ENCODE peak calls at places on chromosome 10, in nine cellular contexts. One of them, this sample, is unnamed. For H3K9me3 and H3K36me3, the result is how much of the 10 kb centered on the place peaks cover.

GRCh38 chr10:132146271-132146671 is 40.5 kb upstream of the DPYSL4 start:
- DNase-seq in esophagus squamous epithelium: no peak
- DNase-seq in upper lobe of right lung: peak
- DNase-seq in neural progenitor cell: no peak
- DNase-seq in right atrium auricular region: no peak
- DNase-seq in small intestine: no peak
- DNase-seq in pancreas: no peak
- DNase-seq in stomach: no peak
- DNase-seq in lung: no peak
- DNase-seq in this sample: peak

GRCh38 chr10:106563384-106563783 is 601.1 kb downstream of the SORCS1 start:
- DNase-seq in stomach: no peak
- DNase-seq in neural progenitor cell: no peak
- DNase-seq in upper lobe of right lung: no peak
- DNase-seq in lung: no peak
- DNase-seq in esophagus squamous epithelium: no peak
- DNase-seq in right atrium auricular region: no peak
- DNase-seq in pancreas: no peak
- DNase-seq in small intestine: no peak
- DNase-seq in this sample: no peak

GRCh38 chr10:113036636-113037035 is 86.6 kb downstream of the TCF7L2 start:
- DNase-seq in neural progenitor cell: no peak
- DNase-seq in right atrium auricular region: no peak
- DNase-seq in small intestine: no peak
- DNase-seq in stomach: no peak
- DNase-seq in pancreas: no peak
- DNase-seq in esophagus squamous epithelium: no peak
- DNase-seq in upper lobe of right lung: no peak
- DNase-seq in lung: no peak
- DNase-seq in this sample: no peak

GRCh38 chr10:116044722-116045374 is 228.2 kb downstream of the GFRA1 start:
- DNase-seq in neural progenitor cell: no peak
- DNase-seq in lung: no peak
- DNase-seq in small intestine: no peak
- DNase-seq in pancreas: no peak
- DNase-seq in upper lobe of right lung: no peak
- DNase-seq in esophagus squamous epithelium: no peak
- DNase-seq in right atrium auricular region: peak
- DNase-seq in stomach: no peak
- DNase-seq in this sample: peak

GRCh38 chr10:35447693-35448407 is 111.5 kb downstream of the CCNY start:
- DNase-seq in esophagus squamous epithelium: no peak
- DNase-seq in neural progenitor cell: peak
- DNase-seq in upper lobe of right lung: no peak
- DNase-seq in small intestine: peak
- DNase-seq in pancreas: peak
- DNase-seq in lung: no peak
- DNase-seq in right atrium auricular region: no peak
- DNase-seq in stomach: peak
- DNase-seq in this sample: no peak

GRCh38 chr10:86286591-86287421 is 79.8 kb downstream of the GRID1 start:
- DNase-seq in upper lobe of right lung: peak
- DNase-seq in esophagus squamous epithelium: no peak
- DNase-seq in neural progenitor cell: no peak
- DNase-seq in stomach: peak
- DNase-seq in pancreas: peak
- DNase-seq in lung: no peak
- DNase-seq in right atrium auricular region: peak
- DNase-seq in small intestine: no peak
- DNase-seq in this sample: no peak

GRCh38 chr10:25493122-25493893 is 318.5 kb downstream of the GPR158 start:
- DNase-seq in esophagus squamous epithelium: no peak
- DNase-seq in neural progenitor cell: peak
- DNase-seq in pancreas: no peak
- DNase-seq in small intestine: no peak
- DNase-seq in stomach: no peak
- DNase-seq in lung: no peak
- DNase-seq in right atrium auricular region: no peak
- DNase-seq in upper lobe of right lung: no peak
- DNase-seq in this sample: no peak

GRCh38 chr10:34565934-34566333 is 249.2 kb downstream of the PARD3 start:
- DNase-seq in right atrium auricular region: no peak
- DNase-seq in upper lobe of right lung: no peak
- DNase-seq in pancreas: no peak
- DNase-seq in neural progenitor cell: peak
- DNase-seq in stomach: no peak
- DNase-seq in esophagus squamous epithelium: no peak
- DNase-seq in small intestine: no peak
- DNase-seq in lung: no peak
- DNase-seq in this sample: no peak

GRCh38 chr10:78333362-78334143 is 299.9 kb downstream of the RPS24 start:
- DNase-seq in small intestine: no peak
- DNase-seq in right atrium auricular region: peak
- DNase-seq in lung: no peak
- DNase-seq in stomach: no peak
- DNase-seq in neural progenitor cell: no peak
- DNase-seq in esophagus squamous epithelium: no peak
- DNase-seq in pancreas: no peak
- DNase-seq in upper lobe of right lung: no peak
- DNase-seq in this sample: no peak

GRCh38 chr10:69243817-69244216 is 23.7 kb downstream of the HKDC1 start:
- DNase-seq in pancreas: no peak
- DNase-seq in neural progenitor cell: no peak
- DNase-seq in lung: no peak
- DNase-seq in small intestine: no peak
- DNase-seq in esophagus squamous epithelium: no peak
- DNase-seq in upper lobe of right lung: no peak
- DNase-seq in stomach: no peak
- DNase-seq in right atrium auricular region: no peak
- DNase-seq in this sample: no peak

GRCh38 chr10:17029581-17030271 is 99.9 kb downstream of the CUBN start:
- DNase-seq in lung: peak
- DNase-seq in esophagus squamous epithelium: peak
- DNase-seq in stomach: peak
- DNase-seq in small intestine: peak
- DNase-seq in upper lobe of right lung: peak
- DNase-seq in pancreas: no peak
- DNase-seq in neural progenitor cell: peak
- DNase-seq in right atrium auricular region: peak
- DNase-seq in this sample: peak

GRCh38 chr10:2968401-2968800 is 98.9 kb upstream of the PFKP start:
- DNase-seq in right atrium auricular region: no peak
- DNase-seq in neural progenitor cell: no peak
- DNase-seq in esophagus squamous epithelium: no peak
- DNase-seq in lung: no peak
- DNase-seq in small intestine: no peak
- DNase-seq in upper lobe of right lung: no peak
- DNase-seq in pancreas: no peak
- DNase-seq in stomach: no peak
- DNase-seq in this sample: no peak

GRCh38 chr10:30606313-30606712 is 23.2 kb downstream of the LYZL2 start:
- DNase-seq in pancreas: no peak
- DNase-seq in lung: no peak
- DNase-seq in esophagus squamous epithelium: no peak
- DNase-seq in stomach: no peak
- DNase-seq in small intestine: no peak
- DNase-seq in upper lobe of right lung: no peak
- DNase-seq in neural progenitor cell: no peak
- DNase-seq in right atrium auricular region: no peak
- DNase-seq in this sample: no peak

GRCh38 chr10:120931423-120931822 is 80.3 kb downstream of the WDR11 start:
- DNase-seq in right atrium auricular region: peak
- DNase-seq in upper lobe of right lung: no peak
- DNase-seq in small intestine: no peak
- DNase-seq in stomach: no peak
- DNase-seq in pancreas: no peak
- DNase-seq in neural progenitor cell: no peak
- DNase-seq in lung: no peak
- DNase-seq in esophagus squamous epithelium: no peak
- DNase-seq in this sample: no peak

GRCh38 chr10:70115948-70116682 is 16.5 kb downstream of the AIFM2 start:
- DNase-seq in small intestine: peak
- DNase-seq in esophagus squamous epithelium: no peak
- DNase-seq in stomach: peak
- DNase-seq in neural progenitor cell: peak
- DNase-seq in right atrium auricular region: no peak
- DNase-seq in lung: peak
- DNase-seq in pancreas: peak
- DNase-seq in upper lobe of right lung: no peak
- DNase-seq in this sample: no peak

GRCh38 chr10:69057261-69057950 is 30.5 kb upstream of the SRGN start:
- DNase-seq in lung: no peak
- DNase-seq in pancreas: no peak
- DNase-seq in esophagus squamous epithelium: no peak
- DNase-seq in right atrium auricular region: peak
- DNase-seq in stomach: peak
- DNase-seq in upper lobe of right lung: peak
- DNase-seq in neural progenitor cell: no peak
- DNase-seq in small intestine: peak
- DNase-seq in this sample: peak

GRCh38 chr10:130862626-130863025 is 448.9 kb downstream of the TCERG1L start:
- DNase-seq in stomach: no peak
- DNase-seq in lung: no peak
- DNase-seq in upper lobe of right lung: no peak
- DNase-seq in pancreas: no peak
- DNase-seq in small intestine: no peak
- DNase-seq in neural progenitor cell: no peak
- DNase-seq in right atrium auricular region: no peak
- DNase-seq in esophagus squamous epithelium: no peak
- DNase-seq in this sample: no peak
- H3K9me3 ChIP-seq in stomach: under half
- H3K9me3 ChIP-seq in lung: under half
- H3K9me3 ChIP-seq in upper lobe of right lung: under half
- H3K9me3 ChIP-seq in pancreas: under half
- H3K9me3 ChIP-seq in small intestine: under half
- H3K9me3 ChIP-seq in neural progenitor cell: under half
- H3K9me3 ChIP-seq in right atrium auricular region: under half
- H3K9me3 ChIP-seq in esophagus squamous epithelium: under half
- H3K9me3 ChIP-seq in this sample: under half

GRCh38 chr10:824946-825345 is 106.6 kb downstream of the LARP4B start:
- DNase-seq in right atrium auricular region: no peak
- DNase-seq in lung: no peak
- DNase-seq in neural progenitor cell: no peak
- DNase-seq in esophagus squamous epithelium: no peak
- DNase-seq in small intestine: peak
- DNase-seq in stomach: no peak
- DNase-seq in pancreas: no peak
- DNase-seq in upper lobe of right lung: no peak
- DNase-seq in this sample: no peak

GRCh38 chr10:822661-823367 is 108.7 kb downstream of the LARP4B start:
- DNase-seq in esophagus squamous epithelium: no peak
- DNase-seq in right atrium auricular region: no peak
- DNase-seq in lung: no peak
- DNase-seq in upper lobe of right lung: no peak
- DNase-seq in small intestine: no peak
- DNase-seq in neural progenitor cell: no peak
- DNase-seq in pancreas: no peak
- DNase-seq in stomach: no peak
- DNase-seq in this sample: no peak

GRCh38 chr10:824497-824896 is 107.0 kb downstream of the LARP4B start:
- DNase-seq in lung: no peak
- DNase-seq in pancreas: no peak
- DNase-seq in neural progenitor cell: no peak
- DNase-seq in stomach: no peak
- DNase-seq in right atrium auricular region: no peak
- DNase-seq in esophagus squamous epithelium: no peak
- DNase-seq in upper lobe of right lung: no peak
- DNase-seq in small intestine: no peak
- DNase-seq in this sample: no peak

GRCh38 chr10:829241-829640 is 102.3 kb downstream of the LARP4B start:
- DNase-seq in neural progenitor cell: no peak
- DNase-seq in small intestine: no peak
- DNase-seq in upper lobe of right lung: no peak
- DNase-seq in stomach: no peak
- DNase-seq in esophagus squamous epithelium: no peak
- DNase-seq in pancreas: no peak
- DNase-seq in lung: no peak
- DNase-seq in right atrium auricular region: no peak
- DNase-seq in this sample: no peak

DNA sequence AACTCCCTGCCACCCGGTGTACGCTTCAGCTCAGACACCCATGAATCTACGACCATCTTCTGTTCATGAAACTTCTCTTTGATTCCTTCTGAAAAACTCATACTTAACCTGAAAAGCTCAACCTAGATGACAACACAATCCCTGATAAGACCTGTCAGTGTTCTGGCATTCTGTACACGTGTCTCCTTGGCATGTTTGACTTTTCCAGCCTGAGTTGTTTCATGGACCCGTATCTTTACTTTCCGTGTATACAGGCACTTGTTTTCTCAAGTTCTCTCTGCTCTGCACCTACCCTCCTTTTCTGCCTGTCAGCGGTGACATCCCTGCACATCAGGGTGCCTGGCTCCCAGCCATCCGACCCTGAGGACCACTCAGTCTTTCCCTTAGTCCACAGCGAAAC is 103.3 kb downstream of the LARP4B start:
- DNase-seq in right atrium auricular region: no peak
- DNase-seq in lung: no peak
- DNase-seq in pancreas: no peak
- DNase-seq in small intestine: no peak
- DNase-seq in esophagus squamous epithelium: no peak
- DNase-seq in neural progenitor cell: no peak
- DNase-seq in stomach: no peak
- DNase-seq in upper lobe of right lung: no peak
- DNase-seq in this sample: no peak
- H3K36me3 ChIP-seq in right atrium auricular region: half or more
- H3K36me3 ChIP-seq in lung: under half
- H3K36me3 ChIP-seq in pancreas: under half
- H3K36me3 ChIP-seq in small intestine: under half
- H3K36me3 ChIP-seq in esophagus squamous epithelium: under half
- H3K36me3 ChIP-seq in neural progenitor cell: under half
- H3K36me3 ChIP-seq in stomach: half or more
- H3K36me3 ChIP-seq in upper lobe of right lung: half or more
- H3K36me3 ChIP-seq in this sample: half or more

DNA sequence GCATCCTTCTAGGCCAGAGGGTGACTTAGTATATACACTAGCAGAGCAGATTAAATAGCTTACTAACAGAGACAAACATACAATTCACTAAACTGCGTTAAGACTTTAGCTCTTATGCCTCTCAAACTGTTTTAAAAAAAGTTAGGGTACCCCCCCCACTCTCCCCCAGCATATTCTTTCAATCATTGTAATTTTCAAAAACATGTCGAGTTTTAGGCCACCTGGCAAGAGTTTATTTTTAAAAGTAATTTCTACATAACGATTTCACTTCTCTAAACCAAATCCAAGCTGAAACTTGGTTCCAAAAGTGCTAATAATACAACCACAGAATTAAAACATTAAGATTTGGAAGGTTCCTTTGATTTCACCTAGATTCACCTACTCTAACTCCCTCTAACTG is 129.5 kb downstream of the NRBF2 start:
- DNase-seq in esophagus squamous epithelium: no peak
- DNase-seq in neural progenitor cell: no peak
- DNase-seq in small intestine: no peak
- DNase-seq in upper lobe of right lung: no peak
- DNase-seq in pancreas: no peak
- DNase-seq in stomach: no peak
- DNase-seq in right atrium auricular region: no peak
- DNase-seq in lung: no peak
- DNase-seq in this sample: no peak
- H3K4me3 ChIP-seq in esophagus squamous epithelium: no peak
- H3K4me3 ChIP-seq in neural progenitor cell: no peak
- H3K4me3 ChIP-seq in small intestine: no peak
- H3K4me3 ChIP-seq in upper lobe of right lung: no peak
- H3K4me3 ChIP-seq in pancreas: no peak
- H3K4me3 ChIP-seq in stomach: no peak
- H3K4me3 ChIP-seq in right atrium auricular region: no peak
- H3K4me3 ChIP-seq in lung: no peak
- H3K4me3 ChIP-seq in this sample: no peak

GRCh38 chr10:38070501-38070900 is 23.6 kb upstream of the ZNF37A start:
- DNase-seq in stomach: no peak
- DNase-seq in lung: no peak
- DNase-seq in upper lobe of right lung: no peak
- DNase-seq in neural progenitor cell: no peak
- DNase-seq in small intestine: no peak
- DNase-seq in pancreas: no peak
- DNase-seq in esophagus squamous epithelium: no peak
- DNase-seq in right atrium auricular region: no peak
- DNase-seq in this sample: no peak
- H3K9me3 ChIP-seq in stomach: under half
- H3K9me3 ChIP-seq in lung: under half
- H3K9me3 ChIP-seq in upper lobe of right lung: under half
- H3K9me3 ChIP-seq in neural progenitor cell: under half
- H3K9me3 ChIP-seq in small intestine: under half
- H3K9me3 ChIP-seq in pancreas: under half
- H3K9me3 ChIP-seq in esophagus squamous epithelium: under half
- H3K9me3 ChIP-seq in right atrium auricular region: under half
- H3K9me3 ChIP-seq in this sample: under half